ENCODE peak calls at places on chromosomes 4 and X, in eight cellular contexts. O, A, K, Q, D, F, J and N are unnamed samples.

GRCh38 chr4:26786916-26787315 is 73.7 kb upstream of the STIM2 start:
- DNase-seq in J (no peak), Q (no peak), A (no peak), O (no peak), K (no peak), F (no peak), D (no peak), N (no peak)

GRCh38 chrX:74925210-74926088 is at the start of gene NEXMIF:
- DNase-seq in Q (no peak), A (peak), K (peak), F (no peak), J (peak), D (no peak), O (peak), N (peak)

GRCh38 chrX:110145305-110145704 is 142.4 kb downstream of the TMEM164 start:
- DNase-seq in D (no peak), F (no peak), J (no peak), K (no peak), O (no peak), A (no peak), Q (no peak), N (no peak)

GRCh38 chr4:78149737-78150136 is 92.6 kb downstream of the FRAS1 start:
- DNase-seq in J (no peak), F (no peak), K (no peak), A (no peak), D (no peak), Q (no peak), O (no peak), N (no peak)

GRCh38 chr4:150828159-150828558 is 186.9 kb downstream of the LRBA start:
- DNase-seq in K (peak), O (no peak), Q (no peak), J (no peak), F (peak), D (peak), A (peak), N (no peak)

GRCh38 chrX:41602946-41603345 is 85.8 kb upstream of the GPR34 start:
- DNase-seq in A (no peak), F (no peak), O (no peak), Q (no peak), K (no peak), D (no peak), J (peak), N (no peak)

GRCh38 chr4:176593943-176594342 is 198.8 kb downstream of the VEGFC start:
- DNase-seq in D (no peak), K (no peak), A (no peak), F (no peak), Q (no peak), O (no peak), J (no peak), N (no peak)

GRCh38 chrX:130775849-130776248 is 127.2 kb downstream of the ENOX2 start:
- DNase-seq in Q (no peak), D (no peak), J (no peak), A (no peak), F (no peak), O (no peak), K (no peak), N (no peak)

GRCh38 chr4:48403779-48404178 is 62.5 kb downstream of the SLAIN2 start:
- DNase-seq in J (no peak), D (no peak), Q (no peak), F (no peak), K (no peak), O (no peak), A (no peak), N (no peak)

GRCh38 chrX:150257348-150258175 is 105.6 kb upstream of the MAMLD1 start:
- DNase-seq in J (no peak), A (no peak), Q (no peak), F (no peak), O (no peak), D (no peak), K (no peak), N (no peak)

GRCh38 chrX:20463296-20464075 is 196.8 kb upstream of the RPS6KA3 start:
- DNase-seq in K (no peak), F (no peak), Q (no peak), O (no peak), J (no peak), A (no peak), D (no peak), N (no peak)
- TF ChIP-seq CTCF in K (no peak), F (no peak), Q (no peak), O (no peak), J (no peak), A (no peak), D (no peak), N (no peak)

GRCh38 chr4:4726051-4726450 is 133.4 kb upstream of the MSX1 start:
- DNase-seq in Q (no peak), J (no peak), D (no peak), A (no peak), K (no peak), O (peak), F (no peak), N (no peak)
- TF ChIP-seq CTCF in Q (peak), J (peak), D (no peak), A (no peak), K (no peak), O (no peak), F (no peak), N (peak)

DNA sequence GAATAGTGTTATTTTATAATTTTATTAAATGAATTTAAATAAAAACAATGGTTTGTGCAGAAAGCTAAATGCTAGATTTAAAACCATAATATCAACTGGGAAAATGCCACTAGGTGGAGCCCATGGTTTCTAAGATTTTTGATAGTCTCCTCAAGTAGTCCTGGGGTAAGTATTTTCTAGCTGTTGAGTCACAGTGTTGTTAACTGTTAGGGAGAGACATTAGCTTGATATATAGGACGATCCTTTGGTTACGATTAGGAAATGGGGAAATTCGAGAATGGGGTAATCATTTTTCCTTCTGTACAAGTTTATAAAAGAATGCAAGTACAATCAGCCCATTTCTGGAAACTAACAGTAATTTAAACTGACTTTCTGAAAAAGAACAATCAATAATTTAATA is 378.4 kb downstream of the ANKRD50 start:
- DNase-seq in J (peak), A (no peak), Q (peak), F (no peak), D (no peak), O (peak), K (no peak), N (no peak)
- TF ChIP-seq CTCF in J (peak), A (peak), Q (peak), F (no peak), D (peak), O (peak), K (peak), N (peak)

GRCh38 chrX:46573896-46574336 is 351 bp downstream of the CHST7 start:
- DNase-seq in K (peak), J (peak), Q (peak), O (peak), D (no peak), F (peak), A (peak), N (peak)
- TF ChIP-seq CTCF in K (no peak), J (no peak), Q (no peak), O (no peak), D (no peak), F (no peak), A (no peak), N (no peak)